ENCODE peak calls at places on chromosomes 13 and 19, in eight cellular contexts. I is lower leg skin, H is prostate gland, Y is RWPE1, J is heart right ventricle, C is IMR-90, K is breast epithelium, X is left ventricle myocardium inferior. A is an unnamed sample.

GRCh38 chr19:5125797-5126497 is 157.0 kb downstream of the KDM4B start:
- DNase-seq in I (no peak), H (no peak), Y (no peak), J (no peak), C (peak; percentile 4), K (no peak), X (no peak), A (no peak)

GRCh38 chr19:17406039-17406886 is 833 bp upstream of the BST2 start:
- DNase-seq in I (no peak), H (no peak), Y (no peak), J (no peak), C (no peak), K (no peak), X (no peak), A (no peak)

GRCh38 chr19:6071103-6071485 is 39.2 kb downstream of the RFX2 start:
- DNase-seq in I (peak; percentile 83), H (no peak), Y (no peak), J (no peak), C (peak; percentile 78), K (peak; percentile 16), X (no peak), A (peak; percentile 25)

GRCh38 chr13:28753208-28753892 is 34.6 kb upstream of the SLC46A3 start:
- DNase-seq in I (no peak), H (peak; percentile 17), Y (peak; percentile 82), J (peak; percentile 54), C (peak; percentile 91), K (peak; percentile 55), X (peak; percentile 21), A (peak; percentile 44)

GRCh38 chr13:27524981-27525975 is 74.9 kb upstream of the MTIF3 start:
- DNase-seq in I (no peak), H (no peak), Y (no peak), J (no peak), C (no peak), K (no peak), X (no peak), A (no peak)

GRCh38 chr19:9189538-9189937 is 10.8 kb downstream of the OR7D2 start:
- DNase-seq in I (no peak), H (no peak), Y (no peak), J (no peak), C (no peak), K (no peak), X (no peak), A (no peak)

GRCh38 chr19:46350029-46350757 is 3.3 kb downstream of the PPP5C start:
- DNase-seq in I (no peak), H (no peak), Y (peak; percentile 58), J (no peak), C (no peak), K (no peak), X (no peak), A (no peak)

GRCh38 chr19:17538684-17539287 is 16.7 kb upstream of the COLGALT1 start:
- DNase-seq in I (no peak), H (no peak), Y (no peak), J (no peak), C (no peak), K (no peak), X (no peak), A (no peak)

GRCh38 chr13:44317752-44318550 is 55.7 kb upstream of the SERP2 start:
- DNase-seq in I (no peak), H (no peak), Y (no peak), J (no peak), C (peak; percentile 72), K (no peak), X (no peak), A (no peak)

GRCh38 chr19:55257461-55258411 is 1.1 kb downstream of the PPP6R1 start:
- DNase-seq in I (no peak), H (no peak), Y (peak; percentile 50), J (no peak), C (peak; percentile 32), K (no peak), X (no peak), A (no peak)

GRCh38 chr13:36918246-36919060 is 1.6 kb downstream of the SMAD9 start:
- DNase-seq in I (no peak), H (no peak), Y (no peak), J (no peak), C (peak; percentile 36), K (no peak), X (no peak), A (no peak)

GRCh38 chr19:41698746-41699230 is 9.6 kb upstream of the CEACAM5 start:
- DNase-seq in I (no peak), H (peak; percentile 49), Y (no peak), J (no peak), C (no peak), K (no peak), X (no peak), A (no peak)

GRCh38 chr19:57055956-57056355 is 63.8 kb upstream of the USP29 start:
- DNase-seq in I (no peak), H (no peak), Y (no peak), J (no peak), C (no peak), K (no peak), X (no peak), A (no peak)

GRCh38 chr19:9000933-9001332 is 9.3 kb downstream of the MUC16 start:
- DNase-seq in I (no peak), H (no peak), Y (no peak), J (no peak), C (no peak), K (no peak), X (no peak), A (no peak)

GRCh38 chr13:113547248-113547971 is 37.1 kb upstream of the TFDP1 start:
- DNase-seq in I (peak; percentile 78), H (no peak), Y (no peak), J (peak; percentile 55), C (peak; percentile 39), K (no peak), X (no peak), A (no peak)

GRCh38 chr19:50266896-50267295 is 62.3 kb downstream of the KCNC3 start:
- DNase-seq in I (no peak), H (no peak), Y (peak; percentile 39), J (no peak), C (no peak), K (no peak), X (no peak), A (no peak)

GRCh38 chr19:4692275-4693077 is 22.3 kb upstream of the MYDGF start:
- DNase-seq in I (no peak), H (no peak), Y (no peak), J (no peak), C (no peak), K (no peak), X (no peak), A (no peak)

GRCh38 chr13:41017153-41017552 is 2.0 kb downstream of the ELF1 start:
- DNase-seq in I (no peak), H (peak; percentile 47), Y (no peak), J (no peak), C (no peak), K (peak; percentile 39), X (no peak), A (no peak)

GRCh38 chr13:49400755-49401659 is 42.9 kb downstream of the CAB39L start:
- DNase-seq in I (no peak), H (peak; percentile 71), Y (no peak), J (peak; percentile 46), C (peak; percentile 87), K (peak; percentile 47), X (no peak), A (peak; percentile 33)

DNA sequence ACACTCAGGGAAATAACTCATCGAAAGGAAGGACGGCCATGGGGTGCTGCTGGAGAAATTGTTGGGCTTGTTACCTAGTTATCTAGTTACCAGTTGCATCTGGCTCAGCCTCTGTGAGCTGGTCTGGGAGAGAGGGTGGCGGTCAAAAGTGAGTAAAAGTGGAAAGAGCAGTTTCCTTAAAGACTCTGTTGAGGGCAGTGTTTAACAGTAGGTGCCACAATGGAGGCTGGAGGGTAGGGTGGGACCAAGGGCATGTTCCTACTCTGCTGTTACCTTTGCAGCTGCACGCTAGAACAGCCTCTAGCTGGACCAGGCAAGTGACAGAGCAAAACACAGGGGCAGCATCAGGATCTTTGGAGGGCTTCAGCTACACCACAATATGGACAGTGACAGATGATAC is 228.8 kb upstream of the STARD13 start:
- DNase-seq in I (no peak), H (no peak), Y (no peak), J (no peak), C (no peak), K (no peak), X (no peak), A (no peak)
- TF ChIP-seq CTCF in I (no peak), H (no peak), Y (no peak), J (no peak), C (no peak), K (no peak), X (no peak), A (no peak)

GRCh38 chr13:69566104-69566716 is 541.4 kb upstream of the ATXN8OS start:
- DNase-seq in I (no peak), H (no peak), Y (no peak), J (no peak), C (no peak), K (no peak), X (no peak), A (no peak)

GRCh38 chr13:69567514-69567913 is 540.1 kb upstream of the ATXN8OS start:
- DNase-seq in I (no peak), H (no peak), Y (no peak), J (no peak), C (no peak), K (no peak), X (no peak), A (no peak)

DNA sequence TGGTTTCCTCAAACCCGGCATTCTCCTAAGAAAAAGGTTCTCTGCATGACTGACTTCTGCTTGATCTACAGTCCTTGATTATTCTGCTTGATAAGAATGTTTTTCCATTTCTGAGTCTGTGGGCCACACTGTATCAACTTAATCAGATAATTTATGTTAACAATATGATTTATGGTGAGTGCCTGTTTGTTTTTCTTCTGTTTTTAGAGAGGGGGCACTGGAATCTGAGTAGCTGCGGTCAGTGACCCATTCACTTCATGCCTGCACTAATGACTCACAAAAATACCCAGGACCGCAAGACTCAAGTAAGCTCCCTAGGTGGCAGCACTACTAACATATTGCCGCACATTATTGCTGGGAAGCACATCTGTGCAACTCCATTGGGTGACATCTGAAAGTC is 542.3 kb upstream of the ATXN8OS start:
- DNase-seq in I (no peak), H (no peak), Y (no peak), J (no peak), C (no peak), K (no peak), X (no peak), A (no peak)
- TF ChIP-seq CTCF in I (no peak), H (no peak), Y (peak; percentile 17), J (no peak), C (no peak), K (no peak), X (no peak), A (no peak)

GRCh38 chr19:7521551-7522071 is 813 bp upstream of the MCOLN1 start:
- DNase-seq in I (no peak), H (no peak), Y (no peak), J (no peak), C (no peak), K (no peak), X (no peak), A (no peak)
- TF ChIP-seq CTCF in I (no peak), H (no peak), Y (no peak), J (no peak), C (no peak), K (no peak), X (no peak), A (no peak)

DNA sequence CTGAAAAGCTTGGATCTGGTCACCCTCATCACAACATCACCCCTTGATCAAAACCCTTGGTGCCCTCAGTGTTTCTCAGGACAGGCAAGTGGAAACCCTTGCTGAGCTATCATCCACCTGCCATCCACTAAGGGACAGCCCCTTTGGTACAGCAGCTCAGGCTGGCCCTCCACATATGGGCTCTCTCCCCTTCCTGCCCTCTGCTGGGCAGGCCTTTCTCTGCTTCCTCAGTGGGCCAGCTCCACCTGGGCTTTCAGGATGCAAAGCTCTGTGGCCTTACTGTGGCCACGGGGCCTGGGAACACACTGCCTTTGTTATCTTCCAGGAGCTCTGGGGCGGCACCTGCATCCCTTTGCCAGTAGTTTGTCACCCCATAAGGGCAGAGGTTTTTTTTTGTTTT is 4.9 kb downstream of the SUGP1 start:
- DNase-seq in I (no peak), H (no peak), Y (no peak), J (no peak), C (no peak), K (no peak), X (no peak), A (no peak)
- TF ChIP-seq CTCF in I (no peak), H (no peak), Y (no peak), J (no peak), C (no peak), K (no peak), X (no peak), A (no peak)

A was measured in lung.